ENCODE peak calls at places on chromosome 6, in six cellular contexts. One of them, this sample, is unnamed.

GRCh38 chr6:22448311-22448711 is 121.1 kb upstream of the HDGFL1 start:
- DNase-seq in SW480: no peak
- DNase-seq in HTR-8/SVneo: peak
- DNase-seq in astrocyte: peak
- DNase-seq in GM04504: no peak
- DNase-seq in lower lobe of right lung: no peak
- DNase-seq in this sample: no peak

GRCh38 chr6:15338462-15338861 is 92.6 kb downstream of the JARID2 start:
- DNase-seq in SW480: no peak
- DNase-seq in HTR-8/SVneo: no peak
- DNase-seq in astrocyte: no peak
- DNase-seq in GM04504: no peak
- DNase-seq in lower lobe of right lung: no peak
- DNase-seq in this sample: no peak

GRCh38 chr6:137816133-137816579 is 50.9 kb upstream of the TNFAIP3 start:
- DNase-seq in SW480: no peak
- DNase-seq in HTR-8/SVneo: no peak
- DNase-seq in astrocyte: no peak
- DNase-seq in GM04504: no peak
- DNase-seq in lower lobe of right lung: no peak
- DNase-seq in this sample: no peak

GRCh38 chr6:47111685-47112084 is 69.6 kb upstream of the ADGRF1 start:
- DNase-seq in SW480: peak
- DNase-seq in HTR-8/SVneo: no peak
- DNase-seq in astrocyte: peak
- DNase-seq in GM04504: no peak
- DNase-seq in lower lobe of right lung: no peak
- DNase-seq in this sample: peak

GRCh38 chr6:15491255-15491985 is 171.4 kb downstream of the DTNBP1 start:
- DNase-seq in SW480: peak
- DNase-seq in HTR-8/SVneo: peak
- DNase-seq in astrocyte: peak
- DNase-seq in GM04504: peak
- DNase-seq in lower lobe of right lung: peak
- DNase-seq in this sample: peak

GRCh38 chr6:137623293-137623692 is 129.1 kb upstream of the OLIG3 start:
- DNase-seq in SW480: no peak
- DNase-seq in HTR-8/SVneo: no peak
- DNase-seq in astrocyte: no peak
- DNase-seq in GM04504: no peak
- DNase-seq in lower lobe of right lung: no peak
- DNase-seq in this sample: no peak

GRCh38 chr6:30915591-30915946 is 1.5 kb downstream of the VARS2 start:
- DNase-seq in SW480: peak
- DNase-seq in HTR-8/SVneo: peak
- DNase-seq in astrocyte: peak
- DNase-seq in GM04504: peak
- DNase-seq in lower lobe of right lung: peak
- DNase-seq in this sample: peak

GRCh38 chr6:26020983-26021349 is 58.4 kb downstream of the TRIM38 start:
- DNase-seq in SW480: peak
- DNase-seq in HTR-8/SVneo: no peak
- DNase-seq in astrocyte: peak
- DNase-seq in GM04504: no peak
- DNase-seq in lower lobe of right lung: peak
- DNase-seq in this sample: no peak

GRCh38 chr6:113457156-113457555 is 400.0 kb upstream of the MARCKS start:
- DNase-seq in SW480: no peak
- DNase-seq in HTR-8/SVneo: peak
- DNase-seq in astrocyte: peak
- DNase-seq in GM04504: peak
- DNase-seq in lower lobe of right lung: no peak
- DNase-seq in this sample: no peak

GRCh38 chr6:149271348-149272340 is 45.9 kb upstream of the TAB2 start:
- DNase-seq in SW480: no peak
- DNase-seq in HTR-8/SVneo: no peak
- DNase-seq in astrocyte: peak
- DNase-seq in GM04504: no peak
- DNase-seq in lower lobe of right lung: peak
- DNase-seq in this sample: no peak

GRCh38 chr6:44626608-44627007 is 239.1 kb downstream of the CDC5L start:
- DNase-seq in SW480: no peak
- DNase-seq in HTR-8/SVneo: no peak
- DNase-seq in astrocyte: no peak
- DNase-seq in GM04504: no peak
- DNase-seq in lower lobe of right lung: no peak
- DNase-seq in this sample: no peak

GRCh38 chr6:37487891-37488290 is 11.8 kb downstream of the CCDC167 start:
- DNase-seq in SW480: no peak
- DNase-seq in HTR-8/SVneo: no peak
- DNase-seq in astrocyte: no peak
- DNase-seq in GM04504: no peak
- DNase-seq in lower lobe of right lung: no peak
- DNase-seq in this sample: no peak

GRCh38 chr6:135851442-135852271 is at the start of gene PDE7B:
- DNase-seq in SW480: no peak
- DNase-seq in HTR-8/SVneo: peak
- DNase-seq in astrocyte: peak
- DNase-seq in GM04504: peak
- DNase-seq in lower lobe of right lung: peak
- DNase-seq in this sample: no peak

GRCh38 chr6:169344651-169345050 is 91.0 kb upstream of the THBS2 start:
- DNase-seq in SW480: no peak
- DNase-seq in HTR-8/SVneo: no peak
- DNase-seq in astrocyte: no peak
- DNase-seq in GM04504: no peak
- DNase-seq in lower lobe of right lung: no peak
- DNase-seq in this sample: no peak

GRCh38 chr6:168939771-168940170 is 313.9 kb downstream of the THBS2 start:
- DNase-seq in SW480: no peak
- DNase-seq in HTR-8/SVneo: no peak
- DNase-seq in astrocyte: no peak
- DNase-seq in GM04504: no peak
- DNase-seq in lower lobe of right lung: no peak
- DNase-seq in this sample: no peak

GRCh38 chr6:105781248-105781647 is 304.9 kb upstream of the PRDM1 start:
- DNase-seq in SW480: peak
- DNase-seq in HTR-8/SVneo: no peak
- DNase-seq in astrocyte: no peak
- DNase-seq in GM04504: no peak
- DNase-seq in lower lobe of right lung: no peak
- DNase-seq in this sample: no peak

GRCh38 chr6:34543421-34543820 is 12.7 kb downstream of the SPDEF start:
- DNase-seq in SW480: no peak
- DNase-seq in HTR-8/SVneo: peak
- DNase-seq in astrocyte: peak
- DNase-seq in GM04504: peak
- DNase-seq in lower lobe of right lung: no peak
- DNase-seq in this sample: no peak

GRCh38 chr6:136889271-136890193 is 32.6 kb upstream of the SLC35D3 start:
- DNase-seq in SW480: no peak
- DNase-seq in HTR-8/SVneo: no peak
- DNase-seq in astrocyte: no peak
- DNase-seq in GM04504: no peak
- DNase-seq in lower lobe of right lung: no peak
- DNase-seq in this sample: peak

GRCh38 chr6:82712826-82713225 is 349.2 kb downstream of the TPBG start:
- DNase-seq in SW480: no peak
- DNase-seq in HTR-8/SVneo: no peak
- DNase-seq in astrocyte: no peak
- DNase-seq in GM04504: no peak
- DNase-seq in lower lobe of right lung: no peak
- DNase-seq in this sample: no peak

GRCh38 chr6:66655420-66655819 is 948.4 kb upstream of the EYS start:
- DNase-seq in SW480: no peak
- DNase-seq in HTR-8/SVneo: no peak
- DNase-seq in astrocyte: no peak
- DNase-seq in GM04504: no peak
- DNase-seq in lower lobe of right lung: no peak
- DNase-seq in this sample: no peak

GRCh38 chr6:13526339-13526717 is 38.9 kb upstream of the GFOD1 start:
- DNase-seq in SW480: no peak
- DNase-seq in HTR-8/SVneo: no peak
- DNase-seq in astrocyte: no peak
- DNase-seq in GM04504: no peak
- DNase-seq in lower lobe of right lung: no peak
- DNase-seq in this sample: no peak

GRCh38 chr6:73969982-73970960 is 274.3 kb downstream of the CD109 start:
- DNase-seq in SW480: peak
- DNase-seq in HTR-8/SVneo: peak
- DNase-seq in astrocyte: peak
- DNase-seq in GM04504: no peak
- DNase-seq in lower lobe of right lung: no peak
- DNase-seq in this sample: peak

GRCh38 chr6:93523365-93523764 is 104.0 kb upstream of the EPHA7 start:
- DNase-seq in SW480: no peak
- DNase-seq in HTR-8/SVneo: no peak
- DNase-seq in astrocyte: no peak
- DNase-seq in GM04504: no peak
- DNase-seq in lower lobe of right lung: no peak
- DNase-seq in this sample: no peak